ENCODE peak calls at places on chromosome 16, in nine cellular contexts. W, Z, X, F, A, G, B, Q and J are unnamed samples. For H3K4me1, the result is how much of the 10 kb centered on the place peaks cover.

GRCh38 chr16:87582221-87582965 is 19.9 kb upstream of the JPH3 start:
- DNase-seq in W (no peak), Z (peak), X (no peak), F (peak), A (no peak), G (peak), B (peak), Q (no peak), J (peak)

GRCh38 chr16:48173877-48174276 is 18.1 kb upstream of the ABCC12 start:
- DNase-seq in W (no peak), Z (no peak), X (no peak), F (no peak), A (peak), G (no peak), B (no peak), Q (no peak), J (no peak)

GRCh38 chr16:72532896-72533295 is 360.9 kb upstream of the PMFBP1 start:
- DNase-seq in W (no peak), Z (no peak), X (no peak), F (no peak), A (no peak), G (no peak), B (no peak), Q (no peak), J (no peak)

GRCh38 chr16:58462997-58463891 is 36.7 kb upstream of the NDRG4 start:
- DNase-seq in W (no peak), Z (peak), X (no peak), F (no peak), A (peak), G (no peak), B (no peak), Q (peak), J (no peak)

GRCh38 chr16:82634955-82635610 is 8.3 kb downstream of the CDH13 start:
- DNase-seq in W (no peak), Z (no peak), X (no peak), F (no peak), A (no peak), G (no peak), B (no peak), Q (no peak), J (no peak)

GRCh38 chr16:72124761-72125634 is 31.4 kb downstream of the DHX38 start:
- DNase-seq in W (peak), Z (peak), X (no peak), F (peak), A (peak), G (peak), B (no peak), Q (peak), J (peak)

GRCh38 chr16:5751216-5751615 is 653.6 kb upstream of the EEF2KMT start:
- DNase-seq in W (no peak), Z (no peak), X (no peak), F (no peak), A (no peak), G (no peak), B (no peak), Q (no peak), J (no peak)

GRCh38 chr16:86052926-86053325 is 154.0 kb downstream of the IRF8 start:
- DNase-seq in W (no peak), Z (no peak), X (no peak), F (no peak), A (no peak), G (no peak), B (no peak), Q (no peak), J (no peak)

GRCh38 chr16:85441189-85441889 is 171.8 kb upstream of the GSE1 start:
- DNase-seq in W (no peak), Z (no peak), X (no peak), F (no peak), A (no peak), G (no peak), B (no peak), Q (no peak), J (no peak)

DNA sequence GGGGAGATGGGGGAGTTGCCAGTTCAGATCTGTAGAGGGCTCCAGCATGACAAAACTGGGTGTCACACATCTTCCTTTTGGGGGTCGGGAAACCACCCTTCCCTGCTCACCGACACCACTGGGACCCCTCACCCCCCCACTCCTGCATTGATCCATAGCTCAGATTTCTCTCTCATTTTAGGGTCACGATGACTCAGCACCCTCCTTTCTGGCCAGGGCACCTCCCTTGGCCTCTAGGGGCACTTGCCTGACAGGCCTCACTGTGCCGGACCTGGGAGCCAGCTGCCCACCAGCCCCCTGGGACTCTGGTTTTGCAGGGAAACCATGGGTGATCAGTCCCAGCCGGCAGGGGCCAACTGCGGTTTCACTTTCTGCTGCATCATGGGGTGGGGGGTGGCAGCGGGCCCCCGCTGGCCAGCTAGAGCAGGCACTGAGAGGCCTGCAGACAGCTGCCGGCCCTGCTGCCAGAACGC is 239.4 kb downstream of the MRTFB start:
- DNase-seq in W (peak), Z (no peak), X (no peak), F (peak), A (no peak), G (peak), B (no peak), Q (peak), J (no peak)
- TF ChIP-seq CTCF in W (no peak), Z (no peak), X (peak), F (peak), A (no peak), G (no peak), B (no peak), Q (peak), J (no peak)

GRCh38 chr16:9107025-9107970 is 15.9 kb downstream of the HAPSTR1 start:
- DNase-seq in W (no peak), Z (no peak), X (no peak), F (peak), A (no peak), G (no peak), B (no peak), Q (no peak), J (no peak)

GRCh38 chr16:9102379-9102778 is 10.9 kb downstream of the HAPSTR1 start:
- DNase-seq in W (no peak), Z (no peak), X (no peak), F (peak), A (no peak), G (no peak), B (no peak), Q (no peak), J (no peak)

GRCh38 chr16:9105189-9105588 is 13.7 kb downstream of the HAPSTR1 start:
- DNase-seq in W (no peak), Z (no peak), X (no peak), F (no peak), A (no peak), G (no peak), B (no peak), Q (no peak), J (no peak)

GRCh38 chr16:9102943-9103342 is 11.5 kb downstream of the HAPSTR1 start:
- DNase-seq in W (no peak), Z (no peak), X (no peak), F (no peak), A (no peak), G (no peak), B (no peak), Q (no peak), J (no peak)

DNA sequence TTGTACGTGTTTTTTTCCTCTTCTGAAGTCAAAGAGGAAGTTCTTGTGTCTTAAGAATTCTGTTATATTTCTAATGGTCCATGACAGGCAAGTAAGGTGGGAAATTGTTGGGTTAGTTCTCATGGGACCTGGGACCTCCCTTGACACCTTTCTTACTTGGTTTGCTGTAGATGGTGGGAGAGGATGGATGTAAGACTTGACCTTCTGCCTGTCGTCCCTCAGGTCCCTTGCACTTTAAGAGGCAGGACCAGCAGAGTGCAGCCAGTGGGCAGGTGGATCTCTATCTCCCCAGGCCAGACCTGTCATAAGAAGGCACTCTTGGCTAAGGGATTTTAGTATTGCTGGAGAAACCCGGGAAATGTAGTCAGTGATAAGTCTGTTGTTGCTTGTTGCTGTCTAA is 12.1 kb downstream of the HAPSTR1 start:
- DNase-seq in W (no peak), Z (no peak), X (no peak), F (no peak), A (no peak), G (no peak), B (no peak), Q (no peak), J (no peak)
- H3K4me1 ChIP-seq in W (half or more), Z (half or more), X (half or more), F (under half), A (under half), G (under half), B (half or more), Q (under half), J (half or more)

DNA sequence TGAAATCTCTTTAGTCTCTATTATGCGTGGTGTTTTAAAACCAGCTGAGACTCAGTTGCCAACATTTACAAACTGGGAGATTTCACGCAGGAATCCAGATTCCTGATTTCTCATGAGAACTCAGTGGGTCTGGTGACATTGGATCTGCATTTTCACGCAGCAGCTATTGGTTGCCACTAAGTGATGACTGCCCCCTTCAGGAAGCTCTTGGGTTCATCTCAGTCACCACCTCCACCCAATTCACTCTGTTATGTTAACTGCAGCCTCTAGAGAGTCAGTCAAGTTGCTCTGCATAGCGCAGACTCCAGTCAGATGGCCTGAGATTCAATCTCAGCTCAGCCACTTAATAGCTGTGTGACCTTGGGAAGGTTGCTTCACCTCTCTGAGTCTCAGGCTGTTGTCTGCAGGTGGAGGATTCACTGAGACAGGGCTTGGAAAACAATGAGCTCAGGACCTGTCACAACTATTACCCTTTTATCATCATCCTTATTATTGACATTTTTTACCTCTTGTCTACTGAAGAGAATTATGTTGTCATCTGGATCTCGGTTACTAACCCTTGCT is 6.4 kb downstream of the SHISA9 start:
- DNase-seq in W (no peak), Z (no peak), X (no peak), F (no peak), A (no peak), G (no peak), B (no peak), Q (peak), J (no peak)
- TF ChIP-seq CTCF in W (no peak), Z (no peak), X (no peak), F (no peak), A (peak), G (no peak), B (no peak), Q (peak), J (no peak)

GRCh38 chr16:1429631-1430030 is 1.2 kb upstream of the PERCC1 start:
- DNase-seq in W (no peak), Z (no peak), X (no peak), F (no peak), A (no peak), G (no peak), B (no peak), Q (no peak), J (no peak)
- H3K4me1 ChIP-seq in W (under half), Z (under half), X (under half), F (under half), A (under half), G (under half), B (under half), Q (under half), J (under half)

GRCh38 chr16:57235128-57236092 is 9.6 kb upstream of the ARL2BP start:
- DNase-seq in W (no peak), Z (no peak), X (no peak), F (peak), A (peak), G (no peak), B (no peak), Q (no peak), J (no peak)

GRCh38 chr16:57242650-57243049 is 2.4 kb upstream of the ARL2BP start:
- DNase-seq in W (no peak), Z (no peak), X (no peak), F (no peak), A (no peak), G (no peak), B (no peak), Q (no peak), J (no peak)

GRCh38 chr16:57240872-57241271 is 4.2 kb upstream of the ARL2BP start:
- DNase-seq in W (no peak), Z (no peak), X (no peak), F (no peak), A (no peak), G (no peak), B (no peak), Q (no peak), J (no peak)

GRCh38 chr16:57239089-57239488 is 6.0 kb upstream of the ARL2BP start:
- DNase-seq in W (no peak), Z (no peak), X (no peak), F (no peak), A (no peak), G (no peak), B (no peak), Q (no peak), J (no peak)

GRCh38 chr16:57238682-57239081 is 6.4 kb upstream of the ARL2BP start:
- DNase-seq in W (no peak), Z (no peak), X (no peak), F (no peak), A (no peak), G (no peak), B (no peak), Q (no peak), J (no peak)
- TF ChIP-seq CTCF in W (no peak), Z (no peak), X (no peak), F (no peak), A (no peak), G (no peak), B (no peak), Q (no peak), J (no peak)

GRCh38 chr16:65012357-65012756 is 109.5 kb downstream of the CDH11 start:
- DNase-seq in W (no peak), Z (no peak), X (no peak), F (peak), A (peak), G (no peak), B (no peak), Q (no peak), J (no peak)
- H3K4me1 ChIP-seq in W (under half), Z (under half), X (under half), F (under half), A (under half), G (under half), B (under half), Q (under half), J (under half)

GRCh38 chr16:66551362-66551761 is 1.0 kb upstream of the CKLF start:
- DNase-seq in W (no peak), Z (no peak), X (no peak), F (peak), A (peak), G (peak), B (no peak), Q (peak), J (no peak)
- TF ChIP-seq CTCF in W (no peak), Z (peak), X (peak), F (peak), A (peak), G (no peak), B (peak), Q (peak), J (no peak)

DNA sequence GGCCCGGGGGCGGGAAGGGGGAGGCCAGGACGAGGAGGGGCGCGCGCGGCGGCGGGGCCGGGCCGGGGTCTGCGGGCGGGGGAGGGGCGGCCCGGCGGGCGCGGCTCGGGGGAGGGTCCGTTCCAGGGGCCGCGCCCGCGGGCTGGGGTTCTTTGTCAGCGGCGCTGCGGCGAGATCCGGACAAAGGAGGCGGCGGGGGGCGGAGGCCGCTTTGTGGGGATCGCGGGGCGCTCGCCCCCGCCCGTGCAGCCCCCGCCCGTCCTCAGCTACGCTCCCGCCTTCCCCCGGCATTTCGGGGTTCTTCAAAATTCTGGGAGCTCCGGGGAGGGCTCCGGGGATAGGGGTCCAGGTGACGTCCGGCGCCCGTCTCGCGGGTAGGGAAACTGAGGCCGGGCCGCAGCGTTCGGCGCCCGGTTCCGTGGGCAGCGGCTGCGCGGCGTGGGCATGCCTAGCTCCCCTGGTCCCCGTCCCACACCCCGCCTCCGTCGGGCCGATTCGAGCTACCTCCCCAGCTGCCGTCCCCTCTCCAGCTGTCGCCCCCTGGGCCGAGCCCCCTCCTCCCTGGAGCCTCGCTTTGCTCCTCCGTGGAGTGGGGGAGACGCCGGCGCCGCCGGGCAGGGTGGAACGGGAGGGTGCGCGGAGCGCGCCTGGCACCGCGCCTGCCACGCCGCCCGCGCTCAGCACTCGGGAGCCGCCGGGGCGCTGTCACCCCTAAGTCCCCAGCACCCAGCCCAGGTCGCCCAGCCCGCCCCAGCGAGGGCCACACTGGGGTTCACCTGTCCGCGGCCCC is 530 bp downstream of the SNN start:
- DNase-seq in W (peak), Z (no peak), X (no peak), F (no peak), A (no peak), G (no peak), B (no peak), Q (no peak), J (no peak)
- H3K4me1 ChIP-seq in W (under half), Z (half or more), X (half or more), F (under half), A (under half), G (under half), B (under half), Q (under half), J (under half)

DNA sequence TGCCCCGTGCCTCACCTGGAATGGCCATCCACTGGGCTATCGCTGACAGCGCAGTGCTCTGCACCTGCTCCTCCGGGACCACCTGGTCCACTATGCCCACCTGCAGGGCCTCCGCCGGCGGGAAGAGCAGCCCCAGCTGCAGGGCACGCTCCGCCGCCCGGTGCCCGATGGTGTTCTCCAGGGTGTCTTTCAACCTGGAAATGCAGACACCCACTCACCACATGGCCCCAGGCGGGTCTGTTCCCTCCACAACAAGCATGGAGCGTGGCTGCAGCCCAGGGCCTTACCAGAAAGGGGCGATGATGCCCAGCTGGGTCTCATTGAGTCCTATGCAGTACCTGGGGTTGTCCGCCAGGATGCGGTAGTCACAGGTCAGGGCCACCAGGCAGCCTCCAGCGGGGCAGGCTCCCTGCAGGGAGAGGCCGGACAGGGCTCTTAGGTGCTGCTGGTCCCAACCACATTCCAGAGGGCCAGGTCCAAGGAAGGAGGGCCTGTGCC is 6.8 kb downstream of the DNASE1L2 start:
- DNase-seq in W (peak), Z (no peak), X (no peak), F (no peak), A (no peak), G (no peak), B (no peak), Q (peak), J (no peak)
- TF ChIP-seq CTCF in W (no peak), Z (no peak), X (no peak), F (no peak), A (no peak), G (no peak), B (no peak), Q (peak), J (no peak)